ENCODE peak calls at places on chromosomes 16 and 17, in six cellular contexts. J is HL-60, U is gastrocnemius medialis, L is left ventricle myocardium inferior, B is vagina, A is ovary. G is an unnamed sample.

GRCh38 chr17:44587339-44587738 is 30.1 kb downstream of the FZD2 start:
- DNase-seq in J (no peak), U (no peak), L (peak; percentile 39), B (no peak), A (peak; percentile 44), G (peak; percentile 3)

GRCh38 chr17:1050996-1051925 is 54.3 kb downstream of the TIMM22 start:
- DNase-seq in J (no peak), U (no peak), L (peak; percentile 7), B (no peak), A (no peak), G (no peak)

GRCh38 chr16:66161942-66162341 is 204.5 kb upstream of the CDH5 start:
- DNase-seq in J (no peak), U (no peak), L (no peak), B (no peak), A (no peak), G (peak; percentile 35)

GRCh38 chr17:67672592-67672991 is 45.1 kb upstream of the NOL11 start:
- DNase-seq in J (no peak), U (no peak), L (no peak), B (no peak), A (no peak), G (no peak)

GRCh38 chr17:43327421-43327820 is 71.4 kb upstream of the ARL4D start:
- DNase-seq in J (no peak), U (no peak), L (no peak), B (no peak), A (no peak), G (no peak)

GRCh38 chr17:1168537-1169234 is 11.1 kb downstream of the ABR start:
- DNase-seq in J (no peak), U (no peak), L (no peak), B (no peak), A (no peak), G (no peak)

GRCh38 chr16:66250686-66251405 is 115.6 kb upstream of the CDH5 start:
- DNase-seq in J (no peak), U (peak; percentile 45), L (peak; percentile 84), B (no peak), A (peak; percentile 77), G (no peak)

GRCh38 chr17:32349503-32349853 is 479 bp upstream of the ZNF207 start:
- DNase-seq in J (no peak), U (no peak), L (no peak), B (no peak), A (no peak), G (no peak)

GRCh38 chr16:9047689-9048301 is 43.6 kb upstream of the HAPSTR1 start:
- DNase-seq in J (peak; percentile 87), U (peak; percentile 84), L (peak; percentile 85), B (peak; percentile 98), A (peak; percentile 55), G (peak; percentile 97)

GRCh38 chr16:9954181-9954580 is 228.0 kb downstream of the GRIN2A start:
- DNase-seq in J (no peak), U (no peak), L (no peak), B (no peak), A (no peak), G (no peak)

GRCh38 chr17:75845933-75846700 is 1.9 kb upstream of the UNC13D start:
- DNase-seq in J (no peak), U (no peak), L (no peak), B (no peak), A (no peak), G (no peak)

GRCh38 chr17:44348234-44348987 is 3.3 kb downstream of the GRN start:
- DNase-seq in J (peak; percentile 88), U (no peak), L (no peak), B (no peak), A (no peak), G (no peak)

GRCh38 chr17:2709173-2709661 is 2.3 kb downstream of the CLUH start:
- DNase-seq in J (no peak), U (no peak), L (no peak), B (no peak), A (no peak), G (no peak)

GRCh38 chr17:2707721-2708584 is 3.6 kb downstream of the CLUH start:
- DNase-seq in J (no peak), U (peak; percentile 88), L (peak; percentile 84), B (no peak), A (no peak), G (no peak)

GRCh38 chr17:2710075-2710803 is 1.3 kb downstream of the CLUH start:
- DNase-seq in J (no peak), U (no peak), L (no peak), B (no peak), A (no peak), G (no peak)

GRCh38 chr17:2706911-2707510 is 4.6 kb downstream of the CLUH start:
- DNase-seq in J (no peak), U (no peak), L (no peak), B (no peak), A (no peak), G (no peak)

GRCh38 chr17:2708585-2709172 is 2.9 kb downstream of the CLUH start:
- DNase-seq in J (no peak), U (no peak), L (no peak), B (no peak), A (no peak), G (no peak)
- H3K27ac ChIP-seq in J (peak overlapping the region; percentile 79), U (peak overlapping the region; percentile 95), L (peak overlapping the region; percentile 97), B (peak overlapping the region; percentile 80), A (peak overlapping the region; percentile 33), G (peak overlapping the region; percentile 81)

DNA sequence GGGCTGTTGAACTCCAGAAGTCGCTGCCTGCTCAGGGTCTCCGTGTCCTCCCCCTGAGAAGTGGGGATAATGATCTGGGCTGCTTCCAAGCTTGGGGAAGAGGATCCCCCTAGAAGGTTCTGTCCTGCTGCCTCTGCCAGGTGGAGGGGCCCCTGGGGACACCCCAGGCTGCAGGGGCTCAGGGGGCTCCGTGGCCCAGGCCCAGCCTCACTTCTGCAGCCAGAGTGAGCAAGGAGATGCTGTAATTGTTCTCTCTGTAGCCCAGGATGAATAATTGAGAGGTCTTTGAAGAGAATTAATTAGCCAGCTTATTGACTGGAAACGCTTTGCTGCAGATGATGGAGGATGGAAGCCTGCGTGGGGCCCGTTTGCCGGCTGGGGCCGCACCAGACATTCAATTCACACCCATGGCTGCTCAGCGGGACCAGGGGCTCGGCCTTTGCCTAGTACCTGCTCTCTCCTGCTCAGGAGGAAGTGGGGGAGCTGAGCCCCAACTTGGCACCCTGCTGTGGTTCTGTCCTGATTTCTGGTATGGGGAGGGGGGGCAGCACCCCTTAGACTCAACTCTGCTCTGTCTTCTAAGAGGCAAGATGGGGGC is 38.6 kb downstream of the TMEM235 start:
- DNase-seq in J (no peak), U (no peak), L (no peak), B (no peak), A (no peak), G (no peak)
- H3K27ac ChIP-seq in J (no peak overlapping the region), U (no peak overlapping the region), L (no peak overlapping the region), B (no peak overlapping the region), A (no peak overlapping the region), G (no peak overlapping the region)

GRCh38 chr17:79073016-79073705 is 1.5 kb upstream of the ENGASE start:
- DNase-seq in J (no peak), U (no peak), L (no peak), B (no peak), A (no peak), G (no peak)
- H3K27ac ChIP-seq in J (no peak overlapping the region), U (no peak overlapping the region), L (no peak overlapping the region), B (peak overlapping the region; percentile 90), A (no peak overlapping the region), G (no peak overlapping the region)

GRCh38 chr16:72848045-72848410 is 199.9 kb downstream of the ZFHX3 start:
- DNase-seq in J (no peak), U (no peak), L (no peak), B (no peak), A (no peak), G (no peak)

GRCh38 chr16:72853575-72853974 is 194.4 kb downstream of the ZFHX3 start:
- DNase-seq in J (no peak), U (no peak), L (no peak), B (no peak), A (no peak), G (no peak)

GRCh38 chr16:72850021-72850420 is 197.9 kb downstream of the ZFHX3 start:
- DNase-seq in J (no peak), U (no peak), L (no peak), B (no peak), A (no peak), G (no peak)

GRCh38 chr16:72848759-72849664 is 198.9 kb downstream of the ZFHX3 start:
- DNase-seq in J (peak; percentile 35), U (peak; percentile 23), L (peak; percentile 90), B (no peak), A (peak; percentile 81), G (peak; percentile 90)

DNA sequence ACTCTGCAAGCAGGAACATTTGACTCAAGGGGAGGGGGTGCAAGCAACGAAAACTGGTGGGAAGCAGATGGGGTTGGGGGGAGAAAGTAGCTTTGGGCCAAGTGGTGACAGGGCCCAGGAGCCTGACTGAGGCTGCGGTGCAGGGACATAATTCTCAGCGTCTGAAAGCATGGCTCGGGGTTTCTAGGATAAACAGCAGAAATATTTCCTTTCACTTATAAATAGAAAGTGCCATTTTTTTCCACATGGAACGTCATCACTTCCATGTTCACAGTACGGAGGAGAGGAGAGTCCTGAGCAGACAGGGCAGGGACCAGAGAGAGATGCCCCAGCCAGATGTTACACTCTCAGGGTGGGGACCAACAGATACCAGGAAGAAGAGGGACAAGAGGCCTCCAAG is 197.1 kb downstream of the ZFHX3 start:
- DNase-seq in J (no peak), U (no peak), L (no peak), B (no peak), A (no peak), G (no peak)
- H3K27ac ChIP-seq in J (no peak overlapping the region), U (peak overlapping the region; percentile 58), L (peak overlapping the region; percentile 81), B (peak overlapping the region; percentile 54), A (peak overlapping the region; percentile 6), G (no peak overlapping the region)

DNA sequence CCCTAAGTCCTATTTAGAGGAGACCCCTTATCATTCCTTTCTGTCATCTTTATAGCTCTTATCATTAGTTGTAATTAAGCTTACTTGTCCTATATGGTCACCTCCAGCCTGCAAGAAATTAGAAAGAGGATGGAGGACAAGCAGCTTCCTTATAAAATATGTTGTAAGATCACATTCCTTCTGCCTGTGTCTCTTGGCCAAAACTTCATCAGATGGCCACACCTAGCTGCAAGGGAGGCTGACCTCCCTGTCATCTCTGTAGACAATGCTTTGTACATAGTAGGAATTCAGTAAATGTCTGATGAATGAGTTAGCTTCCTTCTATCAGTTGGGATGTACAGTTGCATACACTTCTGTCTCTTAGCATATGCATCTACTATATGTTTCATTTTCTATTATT is 1.9 kb downstream of the TTC19 start:
- DNase-seq in J (no peak), U (no peak), L (no peak), B (no peak), A (no peak), G (no peak)
- H3K27ac ChIP-seq in J (no peak overlapping the region), U (no peak overlapping the region), L (peak overlapping the region; percentile 95), B (no peak overlapping the region), A (no peak overlapping the region), G (no peak overlapping the region)

GRCh38 chr17:57186231-57187019 is 69.9 kb upstream of the MSI2 start:
- DNase-seq in J (no peak), U (no peak), L (no peak), B (no peak), A (peak; percentile 34), G (no peak)
- H3K27ac ChIP-seq in J (no peak overlapping the region), U (no peak overlapping the region), L (no peak overlapping the region), B (no peak overlapping the region), A (peak overlapping the region; percentile 20), G (no peak overlapping the region)

DNA sequence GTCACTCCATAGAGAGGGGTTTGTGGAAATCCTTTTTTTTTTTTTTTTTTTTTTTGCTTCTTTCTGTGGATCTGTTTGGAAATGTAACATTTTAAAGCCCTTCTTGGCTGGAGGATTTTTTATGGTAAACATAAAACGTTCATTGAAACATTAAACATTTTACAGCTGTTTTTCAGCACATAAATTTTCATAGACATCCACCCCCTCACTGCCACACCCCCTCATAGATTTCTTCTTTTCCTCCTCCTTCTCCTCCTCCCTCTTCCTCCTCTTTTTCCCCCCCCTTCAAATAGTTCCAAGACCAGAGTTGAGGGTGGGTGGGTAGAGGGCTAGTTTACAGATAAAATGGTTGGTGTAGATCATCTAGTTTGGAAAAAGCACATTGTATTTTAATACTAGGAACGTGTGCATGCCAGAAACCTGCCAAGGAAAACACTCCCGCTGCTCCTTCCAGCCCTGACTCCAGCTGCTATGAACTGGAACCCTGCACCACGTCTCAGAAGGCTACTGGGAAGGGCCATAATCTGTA is 646.1 kb downstream of the WWOX start:
- DNase-seq in J (no peak), U (no peak), L (no peak), B (no peak), A (no peak), G (no peak)
- H3K27ac ChIP-seq in J (no peak overlapping the region), U (no peak overlapping the region), L (no peak overlapping the region), B (peak overlapping the region; percentile 63), A (peak overlapping the region; percentile 49), G (no peak overlapping the region)